ENCODE peak calls at places on chromosome 15, in five cellular contexts. One of them, this sample, is unnamed.
A peak's percentile ranks its signal among the peaks of the same experiment; 100 is the strongest.

GRCh38 chr15:59380902-59381610 is 8.4 kb upstream of the MYO1E start:
- DNase-seq in progenitor cell of endocrine pancreas: no peak
- DNase-seq in dorsolateral prefrontal cortex: no peak
- DNase-seq in GM10248: no peak
- DNase-seq in IMR-90: no peak
- DNase-seq in this sample: no peak

GRCh38 chr15:70063284-70063991 is 34.3 kb downstream of the TLE3 start:
- DNase-seq in dorsolateral prefrontal cortex: peak; percentile 16
- DNase-seq in IMR-90: no peak
- DNase-seq in GM10248: no peak
- DNase-seq in progenitor cell of endocrine pancreas: no peak
- DNase-seq in this sample: no peak

GRCh38 chr15:47670365-47670764 is 46.9 kb upstream of the SEMA6D start:
- DNase-seq in progenitor cell of endocrine pancreas: no peak
- DNase-seq in dorsolateral prefrontal cortex: no peak
- DNase-seq in GM10248: no peak
- DNase-seq in IMR-90: no peak
- DNase-seq in this sample: no peak

GRCh38 chr15:68231102-68231818 is 1.7 kb upstream of the CLN6 start:
- DNase-seq in GM10248: no peak
- DNase-seq in IMR-90: no peak
- DNase-seq in dorsolateral prefrontal cortex: no peak
- DNase-seq in progenitor cell of endocrine pancreas: no peak
- DNase-seq in this sample: no peak

GRCh38 chr15:62503451-62503850 is 338.4 kb upstream of the C2CD4B start:
- DNase-seq in IMR-90: no peak
- DNase-seq in GM10248: no peak
- DNase-seq in dorsolateral prefrontal cortex: no peak
- DNase-seq in progenitor cell of endocrine pancreas: no peak
- DNase-seq in this sample: no peak

GRCh38 chr15:90407871-90408317 is 19.9 kb downstream of the IQGAP1 start:
- DNase-seq in progenitor cell of endocrine pancreas: no peak
- DNase-seq in IMR-90: peak; percentile 61
- DNase-seq in dorsolateral prefrontal cortex: no peak
- DNase-seq in GM10248: no peak
- DNase-seq in this sample: no peak

GRCh38 chr15:23472033-23472432 is 25.0 kb upstream of the GOLGA6L2 start:
- DNase-seq in IMR-90: no peak
- DNase-seq in dorsolateral prefrontal cortex: no peak
- DNase-seq in progenitor cell of endocrine pancreas: no peak
- DNase-seq in GM10248: no peak
- DNase-seq in this sample: no peak

GRCh38 chr15:69082556-69082955 is 68.1 kb downstream of the NOX5 start:
- DNase-seq in dorsolateral prefrontal cortex: no peak
- DNase-seq in IMR-90: no peak
- DNase-seq in progenitor cell of endocrine pancreas: no peak
- DNase-seq in GM10248: no peak
- DNase-seq in this sample: no peak

GRCh38 chr15:97522362-97522761 is 438.1 kb upstream of the ARRDC4 start:
- DNase-seq in progenitor cell of endocrine pancreas: no peak
- DNase-seq in IMR-90: no peak
- DNase-seq in GM10248: no peak
- DNase-seq in dorsolateral prefrontal cortex: peak; percentile 45
- DNase-seq in this sample: no peak

GRCh38 chr15:42082832-42083604 is 11.3 kb downstream of the PLA2G4D start:
- DNase-seq in IMR-90: no peak
- DNase-seq in progenitor cell of endocrine pancreas: no peak
- DNase-seq in GM10248: no peak
- DNase-seq in dorsolateral prefrontal cortex: no peak
- DNase-seq in this sample: no peak

GRCh38 chr15:84079885-84080777 is 155.4 kb upstream of the GOLGA6L4 start:
- DNase-seq in GM10248: peak; percentile 58
- DNase-seq in dorsolateral prefrontal cortex: peak; percentile 55
- DNase-seq in IMR-90: peak; percentile 3
- DNase-seq in progenitor cell of endocrine pancreas: peak; percentile 18
- DNase-seq in this sample: peak; percentile 47

GRCh38 chr15:70060214-70061085 is 37.3 kb downstream of the TLE3 start:
- DNase-seq in progenitor cell of endocrine pancreas: no peak
- DNase-seq in GM10248: no peak
- DNase-seq in IMR-90: no peak
- DNase-seq in dorsolateral prefrontal cortex: peak; percentile 32
- DNase-seq in this sample: no peak

GRCh38 chr15:31405200-31405929 is 78.7 kb downstream of the KLF13 start:
- DNase-seq in dorsolateral prefrontal cortex: no peak
- DNase-seq in GM10248: no peak
- DNase-seq in IMR-90: peak; percentile 24
- DNase-seq in progenitor cell of endocrine pancreas: no peak
- DNase-seq in this sample: no peak

GRCh38 chr15:53918180-53919079 is 59.8 kb upstream of the UNC13C start:
- DNase-seq in GM10248: no peak
- DNase-seq in progenitor cell of endocrine pancreas: no peak
- DNase-seq in IMR-90: no peak
- DNase-seq in dorsolateral prefrontal cortex: no peak
- DNase-seq in this sample: no peak

GRCh38 chr15:77974098-77974414 is 103.5 kb downstream of the TBC1D2B start:
- DNase-seq in GM10248: no peak
- DNase-seq in progenitor cell of endocrine pancreas: no peak
- DNase-seq in IMR-90: peak; percentile 56
- DNase-seq in dorsolateral prefrontal cortex: peak; percentile 69
- DNase-seq in this sample: no peak

GRCh38 chr15:73571346-73571745 is 61.8 kb downstream of the NPTN start:
- DNase-seq in IMR-90: no peak
- DNase-seq in progenitor cell of endocrine pancreas: no peak
- DNase-seq in GM10248: no peak
- DNase-seq in dorsolateral prefrontal cortex: no peak
- DNase-seq in this sample: no peak

GRCh38 chr15:58873267-58873666 is 60.2 kb downstream of the SLTM start:
- DNase-seq in GM10248: no peak
- DNase-seq in dorsolateral prefrontal cortex: no peak
- DNase-seq in IMR-90: peak; percentile 67
- DNase-seq in progenitor cell of endocrine pancreas: no peak
- DNase-seq in this sample: no peak

GRCh38 chr15:58369261-58369699 is 62.5 kb upstream of the LIPC start:
- DNase-seq in GM10248: no peak
- DNase-seq in IMR-90: peak; percentile 95
- DNase-seq in dorsolateral prefrontal cortex: no peak
- DNase-seq in progenitor cell of endocrine pancreas: no peak
- DNase-seq in this sample: peak; percentile 1

GRCh38 chr15:82870727-82871576 is 61.5 kb downstream of the WHAMM start:
- DNase-seq in GM10248: no peak
- DNase-seq in dorsolateral prefrontal cortex: no peak
- DNase-seq in IMR-90: no peak
- DNase-seq in progenitor cell of endocrine pancreas: no peak
- DNase-seq in this sample: no peak

GRCh38 chr15:101381671-101382212 is 86.7 kb upstream of the SNRPA1 start:
- DNase-seq in GM10248: no peak
- DNase-seq in dorsolateral prefrontal cortex: no peak
- DNase-seq in IMR-90: no peak
- DNase-seq in progenitor cell of endocrine pancreas: no peak
- DNase-seq in this sample: no peak

GRCh38 chr15:36544518-36545383 is 34.7 kb upstream of the CDIN1 start:
- DNase-seq in GM10248: no peak
- DNase-seq in IMR-90: no peak
- DNase-seq in dorsolateral prefrontal cortex: no peak
- DNase-seq in progenitor cell of endocrine pancreas: no peak
- DNase-seq in this sample: no peak

GRCh38 chr15:88621789-88622604 is 857 bp downstream of the AEN start:
- DNase-seq in IMR-90: peak; percentile 67
- DNase-seq in dorsolateral prefrontal cortex: no peak
- DNase-seq in GM10248: peak; percentile 62
- DNase-seq in progenitor cell of endocrine pancreas: no peak
- DNase-seq in this sample: no peak

GRCh38 chr15:66744610-66745279 is 42.7 kb downstream of the SMAD6 start:
- DNase-seq in dorsolateral prefrontal cortex: no peak
- DNase-seq in IMR-90: no peak
- DNase-seq in progenitor cell of endocrine pancreas: no peak
- DNase-seq in GM10248: no peak
- DNase-seq in this sample: no peak

DNA sequence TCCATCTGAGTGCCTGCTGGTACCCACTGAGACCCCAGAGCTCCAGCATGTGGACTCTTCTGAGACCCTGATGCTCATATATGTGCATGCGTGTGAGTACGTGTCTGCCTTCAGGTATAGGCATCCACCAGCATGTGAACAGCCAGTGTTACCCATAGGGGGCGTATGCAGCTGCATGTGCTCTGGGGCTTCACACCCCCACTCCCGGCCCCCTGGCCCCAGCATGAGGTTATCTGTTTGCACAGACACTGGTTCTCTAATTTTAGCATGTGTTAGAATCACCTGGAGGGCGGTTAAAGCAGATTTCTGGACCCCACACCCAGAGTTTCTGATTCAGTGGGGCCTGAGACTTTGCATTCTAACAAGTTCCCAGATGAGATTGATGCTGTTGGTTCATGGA is 824 bp upstream of the CILP start:
- DNase-seq in GM10248: peak; percentile 74
- DNase-seq in IMR-90: no peak
- DNase-seq in progenitor cell of endocrine pancreas: no peak
- DNase-seq in dorsolateral prefrontal cortex: no peak
- DNase-seq in this sample: peak; percentile 14
- TF ChIP-seq CTCF in GM10248: peak; percentile 49
- TF ChIP-seq CTCF in IMR-90: peak; percentile 21
- TF ChIP-seq CTCF in progenitor cell of endocrine pancreas: peak; percentile 58
- TF ChIP-seq CTCF in dorsolateral prefrontal cortex: peak; percentile 18
- TF ChIP-seq CTCF in this sample: peak; percentile 39

DNA sequence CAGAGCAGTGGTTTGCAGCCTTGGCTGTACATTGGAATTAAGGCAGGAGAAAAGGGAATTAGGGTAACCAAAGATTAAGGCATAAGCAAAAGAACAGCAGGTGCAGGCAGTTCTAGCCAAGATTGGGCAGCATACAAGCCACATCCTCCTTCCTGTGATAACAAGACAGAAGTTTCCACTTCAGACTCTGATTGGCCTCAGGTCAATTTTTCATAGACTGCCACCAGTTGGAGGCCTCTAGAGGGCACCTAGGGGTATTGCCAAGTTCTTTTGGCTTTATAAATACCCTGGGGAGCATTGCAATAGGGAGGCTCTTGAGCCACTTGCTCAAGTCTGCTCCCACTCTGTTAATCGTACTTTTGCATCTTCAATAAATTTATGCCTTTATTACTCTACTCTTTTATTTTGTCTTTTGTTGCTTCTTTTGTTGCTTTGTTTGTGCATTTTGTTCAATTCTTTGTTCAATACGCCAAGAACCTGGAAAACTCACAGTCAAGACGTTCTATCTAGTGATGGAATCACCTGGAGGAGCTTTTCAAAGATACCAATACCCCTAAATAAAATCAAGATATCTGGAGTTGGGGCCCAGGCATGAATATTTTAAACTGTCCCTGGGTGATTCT is 32.2 kb upstream of the FMN1 start:
- DNase-seq in IMR-90: no peak
- DNase-seq in progenitor cell of endocrine pancreas: no peak
- DNase-seq in GM10248: no peak
- DNase-seq in dorsolateral prefrontal cortex: no peak
- DNase-seq in this sample: peak; percentile 42
- TF ChIP-seq CTCF in IMR-90: no peak
- TF ChIP-seq CTCF in progenitor cell of endocrine pancreas: peak; percentile 39
- TF ChIP-seq CTCF in GM10248: no peak
- TF ChIP-seq CTCF in dorsolateral prefrontal cortex: peak; percentile 45
- TF ChIP-seq CTCF in this sample: peak; percentile 71

GRCh38 chr15:49624046-49624445 is 3.2 kb downstream of the DTWD1 start:
- DNase-seq in dorsolateral prefrontal cortex: no peak
- DNase-seq in progenitor cell of endocrine pancreas: no peak
- DNase-seq in GM10248: no peak
- DNase-seq in IMR-90: peak; percentile 44
- DNase-seq in this sample: no peak

GRCh38 chr15:49620174-49620573 is 444 bp downstream of the FAM227B start:
- DNase-seq in GM10248: no peak
- DNase-seq in progenitor cell of endocrine pancreas: no peak
- DNase-seq in IMR-90: peak; percentile 33
- DNase-seq in dorsolateral prefrontal cortex: no peak
- DNase-seq in this sample: no peak

GRCh38 chr15:49620658-49621326 is at the start of the genes DTWD1 and FAM227B:
- DNase-seq in progenitor cell of endocrine pancreas: peak; percentile 86
- DNase-seq in dorsolateral prefrontal cortex: peak; percentile 85
- DNase-seq in GM10248: peak; percentile 93
- DNase-seq in IMR-90: peak; percentile 98
- DNase-seq in this sample: peak; percentile 85

GRCh38 chr15:49621327-49622210 is 721 bp downstream of the DTWD1 start:
- DNase-seq in progenitor cell of endocrine pancreas: no peak
- DNase-seq in dorsolateral prefrontal cortex: no peak
- DNase-seq in IMR-90: no peak
- DNase-seq in GM10248: no peak
- DNase-seq in this sample: no peak

DNA sequence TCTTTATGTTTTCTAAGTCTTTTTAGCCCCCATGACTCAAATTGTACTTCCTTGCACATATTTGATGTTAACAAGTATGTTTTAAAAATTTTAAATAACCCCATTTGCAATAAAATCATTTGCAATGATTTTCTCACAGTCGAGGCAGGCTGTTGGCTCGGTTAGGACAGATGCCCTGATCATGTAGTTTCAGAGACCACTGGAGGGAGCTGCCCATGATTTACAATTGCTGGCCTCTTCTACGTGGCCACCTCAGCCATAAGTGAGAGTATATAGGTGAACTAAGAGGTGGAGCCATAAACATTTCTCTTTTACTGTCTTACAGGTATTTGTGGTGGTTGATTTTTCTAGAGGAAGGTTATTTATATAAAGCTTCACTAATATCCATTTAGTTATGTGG is 1.7 kb downstream of the DTWD1 start:
- DNase-seq in dorsolateral prefrontal cortex: no peak
- DNase-seq in IMR-90: no peak
- DNase-seq in GM10248: no peak
- DNase-seq in progenitor cell of endocrine pancreas: no peak
- DNase-seq in this sample: no peak
- TF ChIP-seq CTCF in dorsolateral prefrontal cortex: no peak
- TF ChIP-seq CTCF in IMR-90: no peak
- TF ChIP-seq CTCF in GM10248: no peak
- TF ChIP-seq CTCF in progenitor cell of endocrine pancreas: no peak
- TF ChIP-seq CTCF in this sample: no peak

GRCh38 chr15:85642693-85643058 is 152.0 kb downstream of the KLHL25 start:
- DNase-seq in dorsolateral prefrontal cortex: no peak
- DNase-seq in IMR-90: peak; percentile 55
- DNase-seq in GM10248: no peak
- DNase-seq in progenitor cell of endocrine pancreas: no peak
- DNase-seq in this sample: no peak
- TF ChIP-seq CTCF in dorsolateral prefrontal cortex: no peak
- TF ChIP-seq CTCF in IMR-90: no peak
- TF ChIP-seq CTCF in GM10248: no peak
- TF ChIP-seq CTCF in progenitor cell of endocrine pancreas: no peak
- TF ChIP-seq CTCF in this sample: no peak

GRCh38 chr15:79863886-79864285 is 32.9 kb downstream of the MTHFS start:
- DNase-seq in GM10248: no peak
- DNase-seq in progenitor cell of endocrine pancreas: no peak
- DNase-seq in IMR-90: peak; percentile 65
- DNase-seq in dorsolateral prefrontal cortex: no peak
- DNase-seq in this sample: no peak

GRCh38 chr15:79853492-79854328 is 43.1 kb downstream of the MTHFS start:
- DNase-seq in IMR-90: peak; percentile 93
- DNase-seq in progenitor cell of endocrine pancreas: peak; percentile 21
- DNase-seq in GM10248: peak; percentile 58
- DNase-seq in dorsolateral prefrontal cortex: peak; percentile 62
- DNase-seq in this sample: peak; percentile 42

DNA sequence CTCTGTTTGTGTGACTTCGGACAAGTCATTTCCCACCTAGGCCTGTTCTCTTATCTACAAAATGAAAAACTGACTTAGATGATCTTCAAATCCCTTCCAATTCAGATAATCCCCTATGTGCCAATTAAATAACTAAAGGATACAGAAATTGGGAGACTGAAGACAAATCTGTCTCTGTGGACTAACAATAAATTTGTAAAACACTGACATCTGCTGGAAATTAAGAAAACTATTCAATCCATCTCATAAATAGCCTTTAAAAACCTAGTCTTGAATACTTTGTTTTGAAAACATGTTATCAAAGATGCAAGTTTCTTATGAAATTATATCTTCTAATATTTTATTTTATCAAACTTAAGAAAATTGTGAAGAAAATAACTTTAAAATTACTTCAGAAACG is 38.3 kb downstream of the MTHFS start:
- DNase-seq in GM10248: no peak
- DNase-seq in IMR-90: no peak
- DNase-seq in progenitor cell of endocrine pancreas: no peak
- DNase-seq in dorsolateral prefrontal cortex: no peak
- DNase-seq in this sample: no peak
- TF ChIP-seq CTCF in GM10248: peak; percentile 27
- TF ChIP-seq CTCF in IMR-90: peak; percentile 30
- TF ChIP-seq CTCF in progenitor cell of endocrine pancreas: no peak
- TF ChIP-seq CTCF in dorsolateral prefrontal cortex: peak; percentile 37
- TF ChIP-seq CTCF in this sample: no peak